ENCODE peak calls at places on chromosome 13, in four cellular contexts. H, Y, V and C are unnamed samples.

GRCh38 chr13:45119469-45119989 is 781 bp upstream of the GTF2F2 start:
- DNase-seq in H (no peak), V (no peak), Y (no peak), C (peak; percentile 49)

GRCh38 chr13:114026128-114026880 is 52.4 kb upstream of the C13orf46 start:
- DNase-seq in H (no peak), V (no peak), Y (no peak), C (no peak)

GRCh38 chr13:74047925-74048324 is 86.3 kb downstream of the KLF12 start:
- DNase-seq in H (no peak), Y (no peak), V (no peak), C (no peak)

GRCh38 chr13:31380728-31381127 is 181.0 kb downstream of the B3GLCT start:
- DNase-seq in Y (no peak), V (no peak), H (no peak), C (no peak)

GRCh38 chr13:93227280-93227905 is 786 bp downstream of the GPC6 start:
- DNase-seq in H (no peak), V (peak; percentile 28), Y (no peak), C (no peak)

GRCh38 chr13:104314926-104315535 is 1248.8 kb upstream of the SLC10A2 start:
- DNase-seq in H (no peak), V (no peak), Y (no peak), C (no peak)

GRCh38 chr13:59790626-59791025 is 373.1 kb downstream of the DIAPH3 start:
- DNase-seq in Y (no peak), V (no peak), H (no peak), C (no peak)

GRCh38 chr13:32267836-32268439 is 47.2 kb downstream of the ZAR1L start:
- DNase-seq in V (peak; percentile 27), Y (no peak), H (no peak), C (peak; percentile 37)

GRCh38 chr13:19586904-19587634 is 25.7 kb upstream of the TPTE2 start:
- DNase-seq in V (no peak), Y (no peak), H (no peak), C (peak; percentile 72)

GRCh38 chr13:80360298-80360827 is 19.4 kb upstream of the SPRY2 start:
- DNase-seq in V (no peak), H (no peak), Y (no peak), C (no peak)

GRCh38 chr13:91375119-91375729 is 23.2 kb upstream of the GPC5 start:
- DNase-seq in Y (no peak), H (no peak), V (no peak), C (no peak)

DNA sequence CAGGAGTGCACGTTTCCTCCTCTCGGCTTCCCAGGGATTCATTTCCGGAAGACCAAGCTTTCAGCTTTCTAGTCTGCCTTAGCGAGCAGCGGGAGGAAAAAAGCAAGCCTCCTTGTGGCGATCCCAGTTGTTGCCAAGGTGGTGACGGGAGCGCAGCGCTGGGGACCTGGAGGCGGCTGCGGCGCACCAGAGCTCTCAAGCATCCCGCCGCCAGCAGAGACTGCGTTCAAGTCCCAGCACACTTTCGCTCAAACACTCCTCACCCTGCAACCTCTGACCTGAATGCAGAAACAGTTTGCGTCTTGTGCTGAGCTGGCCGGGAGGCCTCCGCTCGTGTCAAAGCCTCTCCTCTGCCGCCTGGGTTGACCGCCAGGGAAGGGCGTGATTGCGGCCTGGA is 4.9 kb downstream of the GSX1 start:
- DNase-seq in Y (no peak), V (peak; percentile 43), H (no peak), C (no peak)
- TF ChIP-seq CTCF in Y (peak; percentile 55), V (peak; percentile 62), H (no peak), C (no peak)

GRCh38 chr13:26600345-26600761 is 42.9 kb downstream of the WASF3 start:
- DNase-seq in V (no peak), Y (no peak), H (no peak), C (no peak)

GRCh38 chr13:26602783-26603182 is 45.3 kb downstream of the WASF3 start:
- DNase-seq in H (no peak), V (no peak), Y (no peak), C (no peak)

GRCh38 chr13:26601669-26602068 is 44.2 kb downstream of the WASF3 start:
- DNase-seq in V (no peak), H (no peak), Y (no peak), C (no peak)

GRCh38 chr13:26599403-26599802 is 41.9 kb downstream of the WASF3 start:
- DNase-seq in V (no peak), H (no peak), Y (no peak), C (no peak)

DNA sequence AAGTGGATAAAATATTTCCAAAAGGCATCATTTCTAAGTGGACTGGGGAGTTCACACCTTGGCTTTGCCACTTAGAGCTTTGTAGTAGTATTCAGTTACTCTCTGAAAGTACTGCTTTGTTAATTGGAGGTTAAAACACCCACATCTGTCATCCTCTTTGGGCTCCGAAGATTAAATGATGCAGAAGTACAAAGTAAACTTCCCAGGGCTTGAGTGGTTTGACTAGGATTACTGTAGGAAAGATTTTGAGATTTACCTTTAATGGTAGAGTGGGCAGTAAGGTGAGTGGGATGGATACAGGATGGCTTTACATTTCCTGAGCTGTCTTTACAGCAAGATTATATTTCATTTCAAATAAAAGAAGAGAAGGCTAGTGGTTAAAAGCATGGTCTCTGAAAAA is 42.4 kb downstream of the WASF3 start:
- DNase-seq in Y (no peak), H (no peak), V (no peak), C (no peak)
- TF ChIP-seq CTCF in Y (no peak), H (no peak), V (no peak), C (no peak)

GRCh38 chr13:28680541-28680940 is 21.6 kb downstream of the POMP start:
- DNase-seq in V (no peak), Y (no peak), H (no peak), C (no peak)

GRCh38 chr13:28684257-28684656 is 25.3 kb downstream of the POMP start:
- DNase-seq in Y (no peak), H (no peak), V (no peak), C (no peak)

GRCh38 chr13:28679628-28680027 is 20.7 kb downstream of the POMP start:
- DNase-seq in V (no peak), Y (no peak), H (no peak), C (no peak)

DNA sequence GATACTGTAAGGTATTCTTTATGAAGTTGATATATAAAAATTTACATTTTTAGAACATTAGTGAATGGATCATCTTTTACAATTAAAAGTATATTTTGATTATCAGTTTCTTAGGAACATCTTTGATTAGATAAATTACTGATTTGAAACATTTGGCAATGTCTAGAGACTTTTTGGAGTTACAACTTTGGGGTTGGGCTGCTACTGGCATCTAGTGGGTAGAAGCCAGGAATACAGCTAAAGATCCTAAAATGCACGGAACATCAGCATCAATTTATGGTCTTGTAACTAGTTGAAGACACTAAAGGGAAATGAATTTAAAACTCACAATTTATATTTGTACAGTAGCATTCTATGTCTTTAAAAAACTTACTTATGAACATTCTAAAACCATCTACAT is 19.9 kb downstream of the POMP start:
- DNase-seq in Y (no peak), V (no peak), H (no peak), C (no peak)
- TF ChIP-seq CTCF in Y (peak; percentile 56), V (peak; percentile 18), H (no peak), C (no peak)

GRCh38 chr13:41127746-41128145 is 4.9 kb downstream of the KBTBD6 start:
- DNase-seq in H (no peak), Y (no peak), V (no peak), C (no peak)

GRCh38 chr13:41117859-41118258 is 14.7 kb downstream of the KBTBD6 start:
- DNase-seq in Y (no peak), H (no peak), V (no peak), C (no peak)

GRCh38 chr13:41122838-41123237 is 9.8 kb downstream of the KBTBD6 start:
- DNase-seq in Y (no peak), H (no peak), V (no peak), C (no peak)
- TF ChIP-seq CTCF in Y (no peak), H (no peak), V (no peak), C (no peak)

GRCh38 chr13:77521595-77522367 is 13.7 kb upstream of the SCEL start:
- DNase-seq in H (peak; percentile 98), V (no peak), Y (no peak), C (no peak)
- TF ChIP-seq CTCF in H (peak; percentile 22), V (no peak), Y (no peak), C (no peak)

GRCh38 chr13:27770809-27771208 is 21.5 kb upstream of the GSX1 start:
- DNase-seq in H (no peak), Y (no peak), V (no peak), C (no peak)
- TF ChIP-seq CTCF in H (peak; percentile 56), Y (peak; percentile 43), V (peak; percentile 52), C (peak; percentile 56)

GRCh38 chr13:33490461-33491327 is 205.1 kb upstream of the STARD13 start:
- DNase-seq in Y (no peak), H (no peak), V (no peak), C (no peak)
- TF ChIP-seq CTCF in Y (no peak), H (no peak), V (no peak), C (no peak)

DNA sequence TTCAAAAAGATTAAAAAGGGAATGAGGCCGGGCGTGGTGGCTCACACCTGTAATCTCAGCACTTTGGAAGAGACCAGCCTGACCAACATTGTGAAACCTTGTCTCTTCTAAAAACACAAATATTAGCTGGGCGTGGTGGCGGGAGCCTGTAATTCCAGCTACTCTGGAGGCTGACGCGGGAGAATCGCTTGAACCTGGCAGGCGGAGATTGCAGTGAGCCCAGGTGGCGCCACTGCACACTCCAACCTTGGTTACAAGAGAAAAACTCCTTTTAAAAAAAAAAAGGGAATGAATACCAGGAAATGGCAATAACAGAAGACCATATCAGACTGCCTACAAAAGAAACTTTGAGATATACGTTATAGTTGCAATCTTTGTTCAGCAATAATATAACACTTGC is 1244.5 kb downstream of the PCDH9 start:
- DNase-seq in Y (no peak), V (no peak), H (no peak), C (no peak)
- TF ChIP-seq CTCF in Y (peak; percentile 32), V (peak; percentile 39), H (no peak), C (no peak)

DNA sequence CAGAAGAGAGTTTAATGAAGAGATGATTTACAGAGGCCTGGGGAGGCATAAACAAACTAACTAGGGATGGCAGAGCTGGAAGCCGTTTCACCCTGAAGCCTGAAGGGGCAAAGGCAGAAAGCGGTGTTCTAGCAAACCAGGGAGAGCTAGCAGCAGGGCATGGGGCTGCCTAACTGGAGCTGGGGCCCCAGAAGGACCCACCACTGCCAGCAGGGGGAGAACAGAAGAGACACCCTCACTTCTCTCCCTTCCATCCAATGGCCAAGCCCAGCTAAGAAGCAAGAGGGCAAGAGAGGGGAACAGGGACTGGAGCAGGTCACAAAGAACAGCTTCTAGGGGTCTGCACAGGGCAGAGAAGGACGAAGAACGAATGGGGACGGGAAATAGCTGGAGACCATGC is 195.5 kb downstream of the KATNAL1 start:
- DNase-seq in V (no peak), H (no peak), Y (no peak), C (no peak)
- TF ChIP-seq CTCF in V (peak; percentile 31), H (peak; percentile 23), Y (peak; percentile 46), C (no peak)